ENCODE peak calls at places on chromosomes 11 and 22, in nine cellular contexts. One of them, this sample, is unnamed. For H3K4me1 and H3K9me3, the result is how much of the 10 kb centered on the place peaks cover.

GRCh38 chr11:76658651-76659650 is 11.6 kb downstream of the LRRC32 start:
- DNase-seq in tibial artery: peak
- DNase-seq in Peyer's patch: peak
- DNase-seq in pancreas: no peak
- DNase-seq in PC-9: peak
- DNase-seq in OCI-LY7: no peak
- DNase-seq in body of pancreas: no peak
- DNase-seq in lung: no peak
- DNase-seq in Karpas-422: no peak
- DNase-seq in this sample: no peak

GRCh38 chr11:115084191-115084590 is 405.9 kb downstream of the NXPE2 start:
- DNase-seq in tibial artery: no peak
- DNase-seq in Peyer's patch: no peak
- DNase-seq in pancreas: no peak
- DNase-seq in PC-9: no peak
- DNase-seq in OCI-LY7: no peak
- DNase-seq in body of pancreas: no peak
- DNase-seq in lung: no peak
- DNase-seq in Karpas-422: no peak
- DNase-seq in this sample: no peak

GRCh38 chr11:64436025-64436424 is 77.1 kb downstream of the RPS6KA4 start:
- DNase-seq in tibial artery: no peak
- DNase-seq in Peyer's patch: no peak
- DNase-seq in pancreas: no peak
- DNase-seq in PC-9: peak
- DNase-seq in OCI-LY7: no peak
- DNase-seq in body of pancreas: no peak
- DNase-seq in lung: no peak
- DNase-seq in Karpas-422: no peak
- DNase-seq in this sample: no peak

GRCh38 chr11:19597876-19598275 is 114.8 kb upstream of the NAV2 start:
- DNase-seq in tibial artery: no peak
- DNase-seq in Peyer's patch: no peak
- DNase-seq in pancreas: no peak
- DNase-seq in PC-9: no peak
- DNase-seq in OCI-LY7: no peak
- DNase-seq in body of pancreas: no peak
- DNase-seq in lung: no peak
- DNase-seq in Karpas-422: no peak
- DNase-seq in this sample: peak

GRCh38 chr11:67997460-67997921 is 6.4 kb downstream of the UNC93B1 start:
- DNase-seq in tibial artery: no peak
- DNase-seq in Peyer's patch: peak
- DNase-seq in pancreas: no peak
- DNase-seq in PC-9: no peak
- DNase-seq in OCI-LY7: no peak
- DNase-seq in body of pancreas: no peak
- DNase-seq in lung: no peak
- DNase-seq in Karpas-422: no peak
- DNase-seq in this sample: no peak

GRCh38 chr11:26201411-26201810 is 130.5 kb upstream of the ANO3 start:
- DNase-seq in tibial artery: no peak
- DNase-seq in Peyer's patch: no peak
- DNase-seq in pancreas: no peak
- DNase-seq in PC-9: no peak
- DNase-seq in OCI-LY7: no peak
- DNase-seq in body of pancreas: no peak
- DNase-seq in lung: no peak
- DNase-seq in Karpas-422: no peak
- DNase-seq in this sample: no peak

GRCh38 chr22:43226368-43226979 is 39.5 kb upstream of the TTLL12 start:
- DNase-seq in tibial artery: no peak
- DNase-seq in Peyer's patch: no peak
- DNase-seq in pancreas: no peak
- DNase-seq in PC-9: no peak
- DNase-seq in OCI-LY7: no peak
- DNase-seq in body of pancreas: no peak
- DNase-seq in lung: no peak
- DNase-seq in Karpas-422: no peak
- DNase-seq in this sample: no peak

GRCh38 chr22:46377566-46378498 is 42.3 kb downstream of the TRMU start:
- DNase-seq in tibial artery: no peak
- DNase-seq in Peyer's patch: peak
- DNase-seq in pancreas: peak
- DNase-seq in PC-9: peak
- DNase-seq in OCI-LY7: no peak
- DNase-seq in body of pancreas: peak
- DNase-seq in lung: peak
- DNase-seq in Karpas-422: no peak
- DNase-seq in this sample: no peak

GRCh38 chr11:116879789-116880402 is 42.5 kb upstream of the APOA1 start:
- DNase-seq in tibial artery: no peak
- DNase-seq in Peyer's patch: no peak
- DNase-seq in pancreas: no peak
- DNase-seq in PC-9: peak
- DNase-seq in OCI-LY7: peak
- DNase-seq in body of pancreas: no peak
- DNase-seq in lung: no peak
- DNase-seq in Karpas-422: peak
- DNase-seq in this sample: no peak

GRCh38 chr11:116882386-116882785 is 45.0 kb upstream of the APOA1 start:
- DNase-seq in tibial artery: no peak
- DNase-seq in Peyer's patch: no peak
- DNase-seq in pancreas: no peak
- DNase-seq in PC-9: no peak
- DNase-seq in OCI-LY7: no peak
- DNase-seq in body of pancreas: no peak
- DNase-seq in lung: no peak
- DNase-seq in Karpas-422: no peak
- DNase-seq in this sample: no peak

GRCh38 chr11:116876656-116877055 is 39.2 kb upstream of the APOA1 start:
- DNase-seq in tibial artery: no peak
- DNase-seq in Peyer's patch: no peak
- DNase-seq in pancreas: no peak
- DNase-seq in PC-9: no peak
- DNase-seq in OCI-LY7: no peak
- DNase-seq in body of pancreas: no peak
- DNase-seq in lung: no peak
- DNase-seq in Karpas-422: no peak
- DNase-seq in this sample: no peak

GRCh38 chr11:116885951-116886629 is 48.7 kb upstream of the APOA1 start:
- DNase-seq in tibial artery: no peak
- DNase-seq in Peyer's patch: no peak
- DNase-seq in pancreas: peak
- DNase-seq in PC-9: no peak
- DNase-seq in OCI-LY7: no peak
- DNase-seq in body of pancreas: no peak
- DNase-seq in lung: no peak
- DNase-seq in Karpas-422: no peak
- DNase-seq in this sample: no peak

GRCh38 chr11:116881153-116881552 is 43.7 kb upstream of the APOA1 start:
- DNase-seq in tibial artery: no peak
- DNase-seq in Peyer's patch: no peak
- DNase-seq in pancreas: no peak
- DNase-seq in PC-9: no peak
- DNase-seq in OCI-LY7: no peak
- DNase-seq in body of pancreas: no peak
- DNase-seq in lung: no peak
- DNase-seq in Karpas-422: no peak
- DNase-seq in this sample: no peak
- H3K4me1 ChIP-seq in tibial artery: under half
- H3K4me1 ChIP-seq in Peyer's patch: under half
- H3K4me1 ChIP-seq in pancreas: under half
- H3K4me1 ChIP-seq in PC-9: under half
- H3K4me1 ChIP-seq in OCI-LY7: under half
- H3K4me1 ChIP-seq in body of pancreas: under half
- H3K4me1 ChIP-seq in lung: under half
- H3K4me1 ChIP-seq in Karpas-422: under half
- H3K4me1 ChIP-seq in this sample: under half

GRCh38 chr22:36860821-36861659 is at the start of gene NCF4:
- DNase-seq in tibial artery: peak
- DNase-seq in Peyer's patch: no peak
- DNase-seq in pancreas: no peak
- DNase-seq in PC-9: no peak
- DNase-seq in OCI-LY7: peak
- DNase-seq in body of pancreas: peak
- DNase-seq in lung: peak
- DNase-seq in Karpas-422: peak
- DNase-seq in this sample: no peak

GRCh38 chr22:36863281-36863680 is 2.5 kb downstream of the NCF4 start:
- DNase-seq in tibial artery: no peak
- DNase-seq in Peyer's patch: no peak
- DNase-seq in pancreas: no peak
- DNase-seq in PC-9: no peak
- DNase-seq in OCI-LY7: no peak
- DNase-seq in body of pancreas: no peak
- DNase-seq in lung: no peak
- DNase-seq in Karpas-422: no peak
- DNase-seq in this sample: no peak

GRCh38 chr22:36863979-36864378 is 3.2 kb downstream of the NCF4 start:
- DNase-seq in tibial artery: no peak
- DNase-seq in Peyer's patch: no peak
- DNase-seq in pancreas: no peak
- DNase-seq in PC-9: no peak
- DNase-seq in OCI-LY7: no peak
- DNase-seq in body of pancreas: no peak
- DNase-seq in lung: no peak
- DNase-seq in Karpas-422: no peak
- DNase-seq in this sample: no peak

GRCh38 chr22:36864454-36865215 is 3.8 kb downstream of the NCF4 start:
- DNase-seq in tibial artery: no peak
- DNase-seq in Peyer's patch: no peak
- DNase-seq in pancreas: no peak
- DNase-seq in PC-9: no peak
- DNase-seq in OCI-LY7: no peak
- DNase-seq in body of pancreas: no peak
- DNase-seq in lung: no peak
- DNase-seq in Karpas-422: no peak
- DNase-seq in this sample: no peak

DNA sequence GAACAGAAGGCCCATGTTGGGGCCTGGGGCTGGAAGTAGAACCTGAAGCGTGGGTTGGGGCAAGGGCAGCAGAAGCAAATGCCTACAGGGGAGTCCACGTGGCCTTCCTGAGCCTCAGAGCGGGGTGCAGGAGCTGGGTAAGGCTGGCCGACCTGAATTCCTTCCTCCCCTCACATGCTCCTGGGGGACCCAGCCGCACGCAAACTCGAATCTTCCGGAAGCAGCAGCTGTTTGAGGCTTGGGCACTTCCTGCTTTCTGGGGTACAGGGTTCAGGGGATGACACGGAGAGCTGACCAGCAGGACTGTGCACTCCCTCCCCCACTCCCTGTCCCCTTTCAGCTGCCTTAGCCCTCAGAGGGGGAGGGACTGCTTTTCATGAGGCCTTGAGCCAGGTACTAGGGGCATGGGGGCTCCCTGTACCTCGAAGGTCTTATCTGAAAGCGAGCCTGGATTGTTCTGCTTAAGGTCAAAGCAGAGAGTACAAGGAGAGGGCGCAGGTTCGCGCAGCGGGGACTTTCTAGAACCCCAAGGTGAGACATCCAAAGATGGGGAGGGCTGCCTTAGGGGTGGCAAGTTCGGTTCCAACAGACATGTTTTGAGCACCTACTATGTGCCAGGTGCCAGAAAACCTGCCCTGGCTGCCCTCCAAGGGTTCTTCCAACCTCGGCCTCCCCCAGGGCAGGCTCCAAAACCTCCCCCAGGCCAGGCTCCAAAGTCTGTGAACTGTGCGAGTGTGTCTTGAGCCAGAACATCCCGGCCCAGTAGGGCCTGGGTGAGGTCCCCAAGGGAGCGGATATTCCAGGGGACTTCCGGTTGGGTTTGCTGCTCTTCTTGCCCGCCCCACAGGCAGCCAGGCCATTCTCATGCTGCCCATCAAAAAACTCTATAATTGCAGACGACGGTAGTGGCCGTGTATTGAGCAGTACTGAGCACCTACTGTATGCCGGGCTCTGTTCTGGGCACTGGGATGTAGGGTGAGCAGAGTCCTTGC is 1.7 kb downstream of the NCF4 start:
- DNase-seq in tibial artery: no peak
- DNase-seq in Peyer's patch: no peak
- DNase-seq in pancreas: no peak
- DNase-seq in PC-9: no peak
- DNase-seq in OCI-LY7: peak
- DNase-seq in body of pancreas: no peak
- DNase-seq in lung: peak
- DNase-seq in Karpas-422: peak
- DNase-seq in this sample: no peak
- H3K4me3 ChIP-seq in tibial artery: no peak
- H3K4me3 ChIP-seq in Peyer's patch: no peak
- H3K4me3 ChIP-seq in pancreas: peak
- H3K4me3 ChIP-seq in PC-9: no peak
- H3K4me3 ChIP-seq in OCI-LY7: peak
- H3K4me3 ChIP-seq in body of pancreas: no peak
- H3K4me3 ChIP-seq in lung: no peak
- H3K4me3 ChIP-seq in Karpas-422: peak
- H3K4me3 ChIP-seq in this sample: no peak

GRCh38 chr22:16777284-16777924 is 47.8 kb downstream of the XKR3 start:
- DNase-seq in tibial artery: no peak
- DNase-seq in Peyer's patch: no peak
- DNase-seq in pancreas: no peak
- DNase-seq in PC-9: no peak
- DNase-seq in OCI-LY7: no peak
- DNase-seq in body of pancreas: no peak
- DNase-seq in lung: no peak
- DNase-seq in Karpas-422: no peak
- DNase-seq in this sample: no peak

GRCh38 chr22:16774911-16775529 is 50.2 kb downstream of the XKR3 start:
- DNase-seq in tibial artery: no peak
- DNase-seq in Peyer's patch: no peak
- DNase-seq in pancreas: no peak
- DNase-seq in PC-9: no peak
- DNase-seq in OCI-LY7: no peak
- DNase-seq in body of pancreas: no peak
- DNase-seq in lung: no peak
- DNase-seq in Karpas-422: no peak
- DNase-seq in this sample: no peak

GRCh38 chr22:16781074-16781763 is 44.0 kb downstream of the XKR3 start:
- DNase-seq in tibial artery: no peak
- DNase-seq in Peyer's patch: no peak
- DNase-seq in pancreas: no peak
- DNase-seq in PC-9: no peak
- DNase-seq in OCI-LY7: no peak
- DNase-seq in body of pancreas: no peak
- DNase-seq in lung: no peak
- DNase-seq in Karpas-422: no peak
- DNase-seq in this sample: no peak

GRCh38 chr22:16781764-16782329 is 43.4 kb downstream of the XKR3 start:
- DNase-seq in tibial artery: no peak
- DNase-seq in Peyer's patch: no peak
- DNase-seq in pancreas: no peak
- DNase-seq in PC-9: no peak
- DNase-seq in OCI-LY7: no peak
- DNase-seq in body of pancreas: no peak
- DNase-seq in lung: no peak
- DNase-seq in Karpas-422: no peak
- DNase-seq in this sample: no peak

DNA sequence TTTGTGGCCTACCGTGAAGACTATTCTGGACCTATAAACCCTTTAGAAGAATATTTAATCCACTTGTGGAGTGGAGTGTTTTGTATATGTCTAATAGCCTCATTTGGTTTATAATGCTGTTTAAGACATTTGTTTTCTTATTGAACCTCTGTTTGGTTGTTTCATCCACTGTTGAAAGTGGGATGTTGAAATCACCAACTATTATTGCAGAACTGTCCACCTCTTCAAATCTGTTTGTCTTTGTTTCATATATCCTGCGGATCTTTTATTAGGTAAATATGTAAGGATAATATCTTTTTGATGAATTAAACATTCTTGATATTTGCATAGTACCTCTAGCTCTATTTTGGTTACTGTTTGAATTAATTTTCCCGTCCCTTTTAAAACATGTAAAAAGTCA is 49.1 kb downstream of the XKR3 start:
- DNase-seq in tibial artery: no peak
- DNase-seq in Peyer's patch: no peak
- DNase-seq in pancreas: no peak
- DNase-seq in PC-9: no peak
- DNase-seq in OCI-LY7: no peak
- DNase-seq in body of pancreas: no peak
- DNase-seq in lung: no peak
- DNase-seq in Karpas-422: no peak
- DNase-seq in this sample: no peak
- H3K9me3 ChIP-seq in tibial artery: under half
- H3K9me3 ChIP-seq in Peyer's patch: under half
- H3K9me3 ChIP-seq in pancreas: under half
- H3K9me3 ChIP-seq in PC-9: under half
- H3K9me3 ChIP-seq in OCI-LY7: under half
- H3K9me3 ChIP-seq in body of pancreas: under half
- H3K9me3 ChIP-seq in lung: under half
- H3K9me3 ChIP-seq in Karpas-422: under half
- H3K9me3 ChIP-seq in this sample: under half

GRCh38 chr11:73154178-73154577 is 12.1 kb upstream of the FCHSD2 start:
- DNase-seq in tibial artery: peak
- DNase-seq in Peyer's patch: no peak
- DNase-seq in pancreas: no peak
- DNase-seq in PC-9: no peak
- DNase-seq in OCI-LY7: peak
- DNase-seq in body of pancreas: no peak
- DNase-seq in lung: no peak
- DNase-seq in Karpas-422: peak
- DNase-seq in this sample: no peak

GRCh38 chr11:73149105-73149504 is 7.0 kb upstream of the FCHSD2 start:
- DNase-seq in tibial artery: no peak
- DNase-seq in Peyer's patch: no peak
- DNase-seq in pancreas: no peak
- DNase-seq in PC-9: peak
- DNase-seq in OCI-LY7: no peak
- DNase-seq in body of pancreas: no peak
- DNase-seq in lung: no peak
- DNase-seq in Karpas-422: no peak
- DNase-seq in this sample: no peak

GRCh38 chr11:73152861-73153483 is 10.9 kb upstream of the FCHSD2 start:
- DNase-seq in tibial artery: peak
- DNase-seq in Peyer's patch: no peak
- DNase-seq in pancreas: no peak
- DNase-seq in PC-9: peak
- DNase-seq in OCI-LY7: peak
- DNase-seq in body of pancreas: no peak
- DNase-seq in lung: no peak
- DNase-seq in Karpas-422: peak
- DNase-seq in this sample: no peak

GRCh38 chr11:73151371-73151870 is 9.3 kb upstream of the FCHSD2 start:
- DNase-seq in tibial artery: peak
- DNase-seq in Peyer's patch: no peak
- DNase-seq in pancreas: no peak
- DNase-seq in PC-9: no peak
- DNase-seq in OCI-LY7: peak
- DNase-seq in body of pancreas: no peak
- DNase-seq in lung: no peak
- DNase-seq in Karpas-422: no peak
- DNase-seq in this sample: no peak

DNA sequence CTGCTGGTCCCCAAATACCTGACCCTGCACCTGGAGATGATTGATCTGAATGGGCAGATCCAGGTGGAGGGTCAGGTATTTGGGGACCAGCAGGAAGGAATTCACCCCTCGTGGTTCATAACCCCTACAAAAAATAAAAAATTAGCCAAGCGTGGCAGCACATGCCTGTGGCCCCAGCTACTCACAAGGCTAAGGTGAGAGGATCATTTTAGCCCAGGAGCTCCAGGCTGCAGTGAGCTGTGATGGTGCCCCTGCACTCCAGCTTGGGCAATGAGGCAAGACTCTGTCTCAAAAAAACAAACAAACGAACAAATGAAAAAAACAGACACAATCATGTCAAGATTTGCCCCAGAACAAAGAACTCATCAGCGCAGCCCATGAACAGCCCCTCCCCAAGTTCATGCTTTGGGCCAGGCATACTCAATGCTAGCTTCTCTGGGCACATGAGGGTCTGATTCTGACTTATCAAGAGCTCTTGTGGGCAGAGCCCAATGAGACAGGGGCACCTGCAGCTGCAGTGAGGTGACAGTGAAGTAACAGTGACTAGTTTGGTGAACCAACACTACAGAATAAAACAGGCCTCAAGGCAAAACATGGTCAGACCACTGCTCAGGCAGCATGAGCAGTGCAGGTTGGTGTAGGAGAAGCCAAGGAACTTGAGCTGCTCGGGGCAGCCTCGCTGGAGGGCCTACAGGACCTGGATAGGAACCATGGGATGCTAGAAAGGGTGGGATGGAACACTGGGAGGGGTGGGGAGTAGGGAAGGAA is 10.2 kb upstream of the FCHSD2 start:
- DNase-seq in tibial artery: peak
- DNase-seq in Peyer's patch: no peak
- DNase-seq in pancreas: no peak
- DNase-seq in PC-9: no peak
- DNase-seq in OCI-LY7: peak
- DNase-seq in body of pancreas: no peak
- DNase-seq in lung: no peak
- DNase-seq in Karpas-422: peak
- DNase-seq in this sample: no peak
- H3K4me1 ChIP-seq in tibial artery: under half
- H3K4me1 ChIP-seq in Peyer's patch: under half
- H3K4me1 ChIP-seq in pancreas: under half
- H3K4me1 ChIP-seq in PC-9: under half
- H3K4me1 ChIP-seq in OCI-LY7: half or more
- H3K4me1 ChIP-seq in body of pancreas: under half
- H3K4me1 ChIP-seq in lung: under half
- H3K4me1 ChIP-seq in Karpas-422: half or more
- H3K4me1 ChIP-seq in this sample: under half